ENCODE peak calls at places on chromosomes 13 and 19, in seven cellular contexts. One of them, this sample, is unnamed. For H3K4me1, the result is how much of the 10 kb centered on the place peaks cover.

GRCh38 chr19:10603873-10604459 is 16.9 kb upstream of the AP1M2 start:
- DNase-seq in mucosa of descending colon: no peak
- DNase-seq in mammary epithelial cell: peak
- DNase-seq in heart right ventricle: no peak
- DNase-seq in adrenal gland: no peak
- DNase-seq in fibroblast of lung: no peak
- DNase-seq in pancreas: peak
- DNase-seq in this sample: peak

GRCh38 chr13:42064966-42065365 is 16.5 kb downstream of the DGKH start:
- DNase-seq in adrenal gland: no peak
- DNase-seq in heart right ventricle: no peak
- DNase-seq in mammary epithelial cell: no peak
- DNase-seq in mucosa of descending colon: no peak
- DNase-seq in pancreas: no peak
- DNase-seq in fibroblast of lung: no peak
- DNase-seq in this sample: no peak

GRCh38 chr19:35781650-35782049 is 6.3 kb downstream of the ARHGAP33 start:
- DNase-seq in pancreas: no peak
- DNase-seq in heart right ventricle: no peak
- DNase-seq in mammary epithelial cell: no peak
- DNase-seq in mucosa of descending colon: no peak
- DNase-seq in adrenal gland: no peak
- DNase-seq in fibroblast of lung: no peak
- DNase-seq in this sample: no peak

GRCh38 chr13:29577135-29578051 is 18.1 kb downstream of the SLC7A1 start:
- DNase-seq in heart right ventricle: no peak
- DNase-seq in pancreas: peak
- DNase-seq in adrenal gland: peak
- DNase-seq in mammary epithelial cell: no peak
- DNase-seq in mucosa of descending colon: no peak
- DNase-seq in fibroblast of lung: no peak
- DNase-seq in this sample: no peak

GRCh38 chr19:49896863-49897621 is at the start of gene IL4I1:
- DNase-seq in mucosa of descending colon: peak
- DNase-seq in heart right ventricle: no peak
- DNase-seq in fibroblast of lung: no peak
- DNase-seq in adrenal gland: no peak
- DNase-seq in pancreas: no peak
- DNase-seq in mammary epithelial cell: no peak
- DNase-seq in this sample: peak

GRCh38 chr19:55552620-55553019 is 7.3 kb upstream of the SBK3 start:
- DNase-seq in pancreas: no peak
- DNase-seq in adrenal gland: no peak
- DNase-seq in fibroblast of lung: peak
- DNase-seq in heart right ventricle: no peak
- DNase-seq in mammary epithelial cell: peak
- DNase-seq in mucosa of descending colon: no peak
- DNase-seq in this sample: no peak

GRCh38 chr13:85709072-85709471 is 90.1 kb downstream of the SLITRK6 start:
- DNase-seq in mammary epithelial cell: no peak
- DNase-seq in pancreas: no peak
- DNase-seq in mucosa of descending colon: no peak
- DNase-seq in heart right ventricle: no peak
- DNase-seq in adrenal gland: no peak
- DNase-seq in fibroblast of lung: peak
- DNase-seq in this sample: no peak

GRCh38 chr19:6023085-6023682 is 45.2 kb upstream of the RANBP3 start:
- DNase-seq in mammary epithelial cell: no peak
- DNase-seq in pancreas: no peak
- DNase-seq in adrenal gland: no peak
- DNase-seq in heart right ventricle: no peak
- DNase-seq in mucosa of descending colon: no peak
- DNase-seq in fibroblast of lung: peak
- DNase-seq in this sample: no peak

GRCh38 chr13:26529441-26529840 is 28.0 kb upstream of the WASF3 start:
- DNase-seq in adrenal gland: peak
- DNase-seq in fibroblast of lung: peak
- DNase-seq in mucosa of descending colon: peak
- DNase-seq in mammary epithelial cell: peak
- DNase-seq in pancreas: peak
- DNase-seq in heart right ventricle: peak
- DNase-seq in this sample: peak

GRCh38 chr13:50326746-50327145 is 311.5 kb downstream of the KCNRG start:
- DNase-seq in mucosa of descending colon: no peak
- DNase-seq in pancreas: no peak
- DNase-seq in adrenal gland: no peak
- DNase-seq in heart right ventricle: no peak
- DNase-seq in mammary epithelial cell: no peak
- DNase-seq in fibroblast of lung: no peak
- DNase-seq in this sample: no peak

GRCh38 chr19:46221981-46222610 is 7.4 kb upstream of the IGFL1 start:
- DNase-seq in fibroblast of lung: peak
- DNase-seq in heart right ventricle: peak
- DNase-seq in mammary epithelial cell: peak
- DNase-seq in pancreas: peak
- DNase-seq in adrenal gland: peak
- DNase-seq in mucosa of descending colon: no peak
- DNase-seq in this sample: no peak

GRCh38 chr13:62879071-62879470 is 1463.4 kb upstream of the PCDH20 start:
- DNase-seq in pancreas: no peak
- DNase-seq in mammary epithelial cell: no peak
- DNase-seq in adrenal gland: no peak
- DNase-seq in fibroblast of lung: peak
- DNase-seq in mucosa of descending colon: no peak
- DNase-seq in heart right ventricle: no peak
- DNase-seq in this sample: no peak

GRCh38 chr19:14339741-14340140 is 41.5 kb upstream of the ADGRE5 start:
- DNase-seq in heart right ventricle: no peak
- DNase-seq in fibroblast of lung: no peak
- DNase-seq in mucosa of descending colon: no peak
- DNase-seq in adrenal gland: no peak
- DNase-seq in mammary epithelial cell: no peak
- DNase-seq in pancreas: no peak
- DNase-seq in this sample: no peak

GRCh38 chr13:33101835-33102234 is 85.6 kb downstream of the KL start:
- DNase-seq in fibroblast of lung: no peak
- DNase-seq in mammary epithelial cell: no peak
- DNase-seq in adrenal gland: no peak
- DNase-seq in pancreas: no peak
- DNase-seq in mucosa of descending colon: no peak
- DNase-seq in heart right ventricle: no peak
- DNase-seq in this sample: no peak

GRCh38 chr13:35916186-35916585 is 215.0 kb downstream of the DCLK1 start:
- DNase-seq in mammary epithelial cell: no peak
- DNase-seq in mucosa of descending colon: no peak
- DNase-seq in heart right ventricle: no peak
- DNase-seq in fibroblast of lung: no peak
- DNase-seq in pancreas: no peak
- DNase-seq in adrenal gland: no peak
- DNase-seq in this sample: no peak

GRCh38 chr13:23753523-23753922 is 135.7 kb downstream of the MIPEP start:
- DNase-seq in adrenal gland: no peak
- DNase-seq in fibroblast of lung: peak
- DNase-seq in pancreas: no peak
- DNase-seq in heart right ventricle: no peak
- DNase-seq in mucosa of descending colon: no peak
- DNase-seq in mammary epithelial cell: peak
- DNase-seq in this sample: no peak

GRCh38 chr13:20594276-20594675 is 27.3 kb downstream of the IFT88 start:
- DNase-seq in mucosa of descending colon: no peak
- DNase-seq in heart right ventricle: no peak
- DNase-seq in adrenal gland: no peak
- DNase-seq in mammary epithelial cell: no peak
- DNase-seq in pancreas: no peak
- DNase-seq in fibroblast of lung: no peak
- DNase-seq in this sample: no peak

GRCh38 chr19:1397838-1398237 is 3.5 kb downstream of the GAMT start:
- DNase-seq in adrenal gland: no peak
- DNase-seq in pancreas: no peak
- DNase-seq in heart right ventricle: no peak
- DNase-seq in mucosa of descending colon: no peak
- DNase-seq in fibroblast of lung: no peak
- DNase-seq in mammary epithelial cell: no peak
- DNase-seq in this sample: no peak

GRCh38 chr13:72104656-72105180 is 237.7 kb upstream of the DACH1 start:
- DNase-seq in pancreas: no peak
- DNase-seq in mucosa of descending colon: no peak
- DNase-seq in heart right ventricle: no peak
- DNase-seq in mammary epithelial cell: peak
- DNase-seq in adrenal gland: no peak
- DNase-seq in fibroblast of lung: peak
- DNase-seq in this sample: no peak

GRCh38 chr19:11096210-11096841 is 7.1 kb downstream of the LDLR start:
- DNase-seq in adrenal gland: peak
- DNase-seq in mammary epithelial cell: peak
- DNase-seq in heart right ventricle: peak
- DNase-seq in mucosa of descending colon: peak
- DNase-seq in pancreas: no peak
- DNase-seq in fibroblast of lung: peak
- DNase-seq in this sample: no peak

GRCh38 chr19:11873762-11874161 is 13.8 kb upstream of the ZNF69 start:
- DNase-seq in heart right ventricle: no peak
- DNase-seq in fibroblast of lung: no peak
- DNase-seq in mucosa of descending colon: no peak
- DNase-seq in mammary epithelial cell: no peak
- DNase-seq in adrenal gland: no peak
- DNase-seq in pancreas: no peak
- DNase-seq in this sample: no peak

GRCh38 chr13:110290153-110290552 is 16.8 kb downstream of the COL4A1 start:
- DNase-seq in pancreas: no peak
- DNase-seq in adrenal gland: no peak
- DNase-seq in mammary epithelial cell: no peak
- DNase-seq in fibroblast of lung: no peak
- DNase-seq in heart right ventricle: no peak
- DNase-seq in mucosa of descending colon: no peak
- DNase-seq in this sample: no peak

GRCh38 chr13:110290811-110291210 is 16.1 kb downstream of the COL4A1 start:
- DNase-seq in mammary epithelial cell: no peak
- DNase-seq in adrenal gland: no peak
- DNase-seq in mucosa of descending colon: no peak
- DNase-seq in pancreas: no peak
- DNase-seq in fibroblast of lung: no peak
- DNase-seq in heart right ventricle: no peak
- DNase-seq in this sample: no peak

GRCh38 chr13:110293037-110293436 is 13.9 kb downstream of the COL4A1 start:
- DNase-seq in mucosa of descending colon: no peak
- DNase-seq in adrenal gland: no peak
- DNase-seq in pancreas: no peak
- DNase-seq in heart right ventricle: no peak
- DNase-seq in fibroblast of lung: no peak
- DNase-seq in mammary epithelial cell: no peak
- DNase-seq in this sample: no peak

GRCh38 chr13:110289661-110290060 is 17.3 kb downstream of the COL4A1 start:
- DNase-seq in adrenal gland: no peak
- DNase-seq in mucosa of descending colon: no peak
- DNase-seq in heart right ventricle: no peak
- DNase-seq in fibroblast of lung: no peak
- DNase-seq in mammary epithelial cell: no peak
- DNase-seq in pancreas: no peak
- DNase-seq in this sample: no peak

DNA sequence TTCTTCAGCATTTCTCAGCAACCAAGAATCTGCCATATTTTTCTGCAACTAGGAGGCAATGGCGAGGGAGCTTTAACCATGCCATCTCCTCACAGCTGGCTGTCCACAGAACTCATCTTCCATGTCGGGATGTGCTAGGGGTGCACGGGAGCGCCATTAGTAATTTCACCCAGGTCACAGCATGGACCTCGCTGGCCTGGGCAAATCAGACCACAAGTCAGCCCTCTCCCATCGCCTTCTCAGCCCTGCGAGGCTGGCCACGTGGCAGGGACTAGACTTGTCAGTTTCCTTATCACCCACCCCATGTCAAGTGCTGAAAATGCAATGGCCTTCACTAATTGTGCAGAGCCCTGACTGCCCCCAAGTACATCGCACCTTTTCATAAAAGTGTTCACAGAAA is 15.7 kb downstream of the COL4A1 start:
- DNase-seq in adrenal gland: no peak
- DNase-seq in heart right ventricle: no peak
- DNase-seq in pancreas: no peak
- DNase-seq in fibroblast of lung: no peak
- DNase-seq in mammary epithelial cell: no peak
- DNase-seq in mucosa of descending colon: no peak
- DNase-seq in this sample: no peak
- H3K4me1 ChIP-seq in adrenal gland: under half
- H3K4me1 ChIP-seq in heart right ventricle: half or more
- H3K4me1 ChIP-seq in pancreas: under half
- H3K4me1 ChIP-seq in fibroblast of lung: under half
- H3K4me1 ChIP-seq in mammary epithelial cell: under half
- H3K4me1 ChIP-seq in mucosa of descending colon: under half
- H3K4me1 ChIP-seq in this sample: under half

GRCh38 chr19:37078717-37079032 is 442 bp downstream of the ZNF420 start:
- DNase-seq in pancreas: no peak
- DNase-seq in mammary epithelial cell: no peak
- DNase-seq in heart right ventricle: no peak
- DNase-seq in adrenal gland: no peak
- DNase-seq in mucosa of descending colon: no peak
- DNase-seq in fibroblast of lung: no peak
- DNase-seq in this sample: no peak

GRCh38 chr19:37074819-37075362 is 3.3 kb upstream of the ZNF420 start:
- DNase-seq in adrenal gland: no peak
- DNase-seq in mammary epithelial cell: no peak
- DNase-seq in fibroblast of lung: no peak
- DNase-seq in mucosa of descending colon: no peak
- DNase-seq in pancreas: no peak
- DNase-seq in heart right ventricle: no peak
- DNase-seq in this sample: no peak

GRCh38 chr19:37079238-37079637 is 1.0 kb downstream of the ZNF420 start:
- DNase-seq in fibroblast of lung: no peak
- DNase-seq in mammary epithelial cell: peak
- DNase-seq in mucosa of descending colon: no peak
- DNase-seq in pancreas: no peak
- DNase-seq in heart right ventricle: no peak
- DNase-seq in adrenal gland: no peak
- DNase-seq in this sample: peak

GRCh38 chr19:37077615-37077928 is 661 bp upstream of the ZNF420 start:
- DNase-seq in mucosa of descending colon: no peak
- DNase-seq in pancreas: no peak
- DNase-seq in mammary epithelial cell: no peak
- DNase-seq in adrenal gland: no peak
- DNase-seq in heart right ventricle: no peak
- DNase-seq in fibroblast of lung: peak
- DNase-seq in this sample: no peak

GRCh38 chr19:37077929-37078716 is at the start of gene ZNF420:
- DNase-seq in mammary epithelial cell: peak
- DNase-seq in heart right ventricle: peak
- DNase-seq in fibroblast of lung: peak
- DNase-seq in mucosa of descending colon: peak
- DNase-seq in pancreas: peak
- DNase-seq in adrenal gland: peak
- DNase-seq in this sample: peak
- TF ChIP-seq CTCF in mammary epithelial cell: no peak
- TF ChIP-seq CTCF in heart right ventricle: no peak
- TF ChIP-seq CTCF in fibroblast of lung: no peak
- TF ChIP-seq CTCF in mucosa of descending colon: no peak
- TF ChIP-seq CTCF in pancreas: no peak
- TF ChIP-seq CTCF in adrenal gland: no peak
- TF ChIP-seq CTCF in this sample: no peak

GRCh38 chr19:19463348-19464117 is 51.8 kb downstream of the TSSK6 start:
- DNase-seq in pancreas: no peak
- DNase-seq in mammary epithelial cell: no peak
- DNase-seq in fibroblast of lung: peak
- DNase-seq in mucosa of descending colon: no peak
- DNase-seq in heart right ventricle: no peak
- DNase-seq in adrenal gland: peak
- DNase-seq in this sample: no peak
- H3K4me1 ChIP-seq in pancreas: under half
- H3K4me1 ChIP-seq in mammary epithelial cell: half or more
- H3K4me1 ChIP-seq in fibroblast of lung: half or more
- H3K4me1 ChIP-seq in mucosa of descending colon: half or more
- H3K4me1 ChIP-seq in heart right ventricle: half or more
- H3K4me1 ChIP-seq in adrenal gland: half or more
- H3K4me1 ChIP-seq in this sample: under half

GRCh38 chr13:86725105-86725504 is 925.9 kb upstream of the SLITRK6 start:
- DNase-seq in adrenal gland: no peak
- DNase-seq in fibroblast of lung: peak
- DNase-seq in heart right ventricle: no peak
- DNase-seq in mammary epithelial cell: no peak
- DNase-seq in mucosa of descending colon: no peak
- DNase-seq in pancreas: no peak
- DNase-seq in this sample: no peak
- TF ChIP-seq CTCF in adrenal gland: no peak
- TF ChIP-seq CTCF in fibroblast of lung: peak
- TF ChIP-seq CTCF in heart right ventricle: no peak
- TF ChIP-seq CTCF in mammary epithelial cell: no peak
- TF ChIP-seq CTCF in mucosa of descending colon: no peak
- TF ChIP-seq CTCF in pancreas: no peak
- TF ChIP-seq CTCF in this sample: peak

This sample was measured in OCI-LY7.